ENCODE peak calls at places on chromosomes 6 and 20, in four cellular contexts. Q is lower leg skin, W is endothelial cell, E is AG04450. D is an unnamed sample.

GRCh38 chr6:169289257-169289656 is 35.6 kb upstream of the THBS2 start:
- DNase-seq in Q (no peak), W (no peak), E (no peak), D (no peak)

GRCh38 chr20:6829510-6830116 is 62.1 kb downstream of the BMP2 start:
- DNase-seq in Q (no peak), W (no peak), E (no peak), D (no peak)

GRCh38 chr6:71446084-71446869 is 157.7 kb downstream of the OGFRL1 start:
- DNase-seq in Q (no peak), W (no peak), E (no peak), D (no peak)

GRCh38 chr6:25138024-25138696 is 141.0 kb upstream of the CARMIL1 start:
- DNase-seq in Q (peak), W (no peak), E (peak), D (no peak)

GRCh38 chr6:32152414-32153251 is 894 bp upstream of the PRRT1 start:
- DNase-seq in Q (no peak), W (no peak), E (no peak), D (no peak)

GRCh38 chr20:14142171-14142570 is 146.9 kb downstream of the MACROD2 start:
- DNase-seq in Q (no peak), W (peak), E (peak), D (peak)

GRCh38 chr6:105892577-105893262 is 193.4 kb upstream of the PRDM1 start:
- DNase-seq in Q (no peak), W (no peak), E (no peak), D (no peak)

GRCh38 chr6:157741889-157742615 is 81.0 kb upstream of the SNX9 start:
- DNase-seq in Q (peak), W (no peak), E (no peak), D (no peak)

GRCh38 chr6:1574083-1574761 is 35.5 kb upstream of the FOXC1 start:
- DNase-seq in Q (no peak), W (no peak), E (no peak), D (no peak)

GRCh38 chr20:17570347-17571152 is 675 bp downstream of the DSTN start:
- DNase-seq in Q (peak), W (peak), E (no peak), D (peak)

GRCh38 chr6:2355155-2355554 is 109.8 kb upstream of the GMDS start:
- DNase-seq in Q (no peak), W (no peak), E (no peak), D (no peak)

GRCh38 chr20:16216227-16217210 is 356.7 kb downstream of the KIF16B start:
- DNase-seq in Q (no peak), W (no peak), E (no peak), D (no peak)

GRCh38 chr6:95866732-95867131 is 149.0 kb upstream of the FUT9 start:
- DNase-seq in Q (no peak), W (peak), E (no peak), D (no peak)

GRCh38 chr6:30206152-30206551 is 7.1 kb downstream of the TRIM26 start:
- DNase-seq in Q (no peak), W (no peak), E (no peak), D (no peak)

GRCh38 chr6:125745281-125746018 is 4.0 kb upstream of the HEY2 start:
- DNase-seq in Q (no peak), W (no peak), E (no peak), D (no peak)

GRCh38 chr6:9204171-9204570 is 768.8 kb upstream of the SLC35B3 start:
- DNase-seq in Q (no peak), W (no peak), E (peak), D (no peak)

GRCh38 chr6:7998103-7998725 is 66.0 kb downstream of the BLOC1S5 start:
- DNase-seq in Q (no peak), W (no peak), E (peak), D (no peak)

GRCh38 chr20:10747019-10747418 is 73.2 kb upstream of the JAG1 start:
- DNase-seq in Q (no peak), W (no peak), E (no peak), D (no peak)

GRCh38 chr6:22383016-22383415 is 86.2 kb upstream of the PRL start:
- DNase-seq in Q (no peak), W (no peak), E (no peak), D (no peak)

GRCh38 chr6:132011582-132011981 is 60.4 kb upstream of the CCN2 start:
- DNase-seq in Q (no peak), W (no peak), E (no peak), D (no peak)

GRCh38 chr6:134331255-134331654 is 13.3 kb upstream of the SGK1 start:
- DNase-seq in Q (no peak), W (no peak), E (no peak), D (no peak)

GRCh38 chr6:34176261-34177031 is 30.6 kb upstream of the GRM4 start:
- DNase-seq in Q (no peak), W (no peak), E (no peak), D (no peak)

GRCh38 chr6:69673298-69673697 is 123.5 kb downstream of the LMBRD1 start:
- DNase-seq in Q (no peak), W (no peak), E (no peak), D (no peak)

GRCh38 chr20:63394069-63394468 is 32.9 kb upstream of the CHRNA4 start:
- DNase-seq in Q (no peak), W (no peak), E (no peak), D (no peak)

GRCh38 chr6:39203804-39204495 is 25.3 kb downstream of the KCNK5 start:
- DNase-seq in Q (no peak), W (no peak), E (no peak), D (no peak)

GRCh38 chr6:37141291-37142046 is 28.5 kb upstream of the PIM1 start:
- DNase-seq in Q (no peak), W (no peak), E (peak), D (no peak)

GRCh38 chr6:43781941-43782704 is 12.1 kb downstream of the VEGFA start:
- DNase-seq in Q (no peak), W (no peak), E (no peak), D (no peak)

GRCh38 chr20:43544501-43544900 is 14.3 kb upstream of the SGK2 start:
- DNase-seq in Q (peak), W (no peak), E (no peak), D (no peak)

GRCh38 chr20:64063389-64064144 is 569 bp downstream of the TCEA2 start:
- DNase-seq in Q (no peak), W (no peak), E (no peak), D (no peak)

GRCh38 chr6:153852481-153852880 is 186.6 kb upstream of the OPRM1 start:
- DNase-seq in Q (no peak), W (no peak), E (no peak), D (no peak)

GRCh38 chr6:3744211-3744900 is 7.2 kb downstream of the PXDC1 start:
- DNase-seq in Q (peak), W (no peak), E (no peak), D (no peak)

GRCh38 chr6:130943738-130944137 is 116.5 kb downstream of the SMLR1 start:
- DNase-seq in Q (no peak), W (no peak), E (no peak), D (no peak)

GRCh38 chr6:133187114-133187513 is 54.0 kb upstream of the EYA4 start:
- DNase-seq in Q (no peak), W (no peak), E (no peak), D (no peak)

GRCh38 chr6:52574709-52575489 is 2.0 kb downstream of the TRAM2 start:
- DNase-seq in Q (peak), W (no peak), E (no peak), D (no peak)
- TF ChIP-seq CTCF in Q (no peak), W (no peak), E (no peak), D (no peak)

GRCh38 chr20:58647162-58647813 is 3.8 kb upstream of the STX16 start:
- DNase-seq in Q (no peak), W (no peak), E (no peak), D (no peak)
- TF ChIP-seq CTCF in Q (no peak), W (no peak), E (no peak), D (no peak)

DNA sequence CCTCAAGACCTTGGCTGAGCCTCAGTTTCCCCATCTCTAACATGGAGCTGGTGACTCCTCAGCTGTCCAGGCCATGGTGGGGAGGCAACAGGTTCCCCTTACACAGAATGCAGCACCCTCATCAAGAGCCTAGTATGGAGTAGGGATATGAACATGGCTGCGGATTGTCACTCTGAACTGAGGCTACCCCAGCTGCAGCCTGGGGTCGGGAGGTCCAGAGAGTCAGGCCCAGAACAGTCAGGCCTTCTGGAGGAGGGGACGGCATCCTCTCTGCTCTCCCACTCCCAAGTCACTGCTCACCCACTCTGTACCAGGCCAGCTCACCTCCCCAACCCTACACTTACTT is 1.4 kb upstream of the FOXS1 start:
- DNase-seq in Q (no peak), W (no peak), E (no peak), D (no peak)
- TF ChIP-seq CTCF in Q (no peak), W (peak), E (no peak), D (peak)

GRCh38 chr6:27472617-27473400 is at the start of gene ZNF184:
- DNase-seq in Q (peak), W (peak), E (peak), D (peak)
- TF ChIP-seq CTCF in Q (no peak), W (no peak), E (peak), D (no peak)

GRCh38 chr6:87396595-87397392 is 11.0 kb upstream of the CFAP206 start:
- DNase-seq in Q (no peak), W (no peak), E (no peak), D (no peak)

GRCh38 chr6:87393026-87393622 is 14.6 kb upstream of the CFAP206 start:
- DNase-seq in Q (no peak), W (peak), E (no peak), D (peak)

GRCh38 chr6:87391334-87391733 is 16.4 kb upstream of the CFAP206 start:
- DNase-seq in Q (no peak), W (peak), E (no peak), D (peak)
- TF ChIP-seq CTCF in Q (no peak), W (peak), E (peak), D (peak)

GRCh38 chr6:160347259-160348208 is 644 bp upstream of the SLC22A3 start:
- DNase-seq in Q (no peak), W (peak), E (no peak), D (no peak)

GRCh38 chr6:160344281-160344680 is 3.9 kb upstream of the SLC22A3 start:
- DNase-seq in Q (no peak), W (no peak), E (no peak), D (no peak)

GRCh38 chr6:160348209-160348551 is at the start of gene SLC22A3:
- DNase-seq in Q (no peak), W (peak), E (no peak), D (no peak)

GRCh38 chr6:160349837-160350236 is 1.7 kb downstream of the SLC22A3 start:
- DNase-seq in Q (no peak), W (no peak), E (no peak), D (no peak)

GRCh38 chr6:160348552-160349441 is 619 bp downstream of the SLC22A3 start:
- DNase-seq in Q (no peak), W (peak), E (no peak), D (peak)
- TF ChIP-seq CTCF in Q (no peak), W (no peak), E (no peak), D (peak)

DNA sequence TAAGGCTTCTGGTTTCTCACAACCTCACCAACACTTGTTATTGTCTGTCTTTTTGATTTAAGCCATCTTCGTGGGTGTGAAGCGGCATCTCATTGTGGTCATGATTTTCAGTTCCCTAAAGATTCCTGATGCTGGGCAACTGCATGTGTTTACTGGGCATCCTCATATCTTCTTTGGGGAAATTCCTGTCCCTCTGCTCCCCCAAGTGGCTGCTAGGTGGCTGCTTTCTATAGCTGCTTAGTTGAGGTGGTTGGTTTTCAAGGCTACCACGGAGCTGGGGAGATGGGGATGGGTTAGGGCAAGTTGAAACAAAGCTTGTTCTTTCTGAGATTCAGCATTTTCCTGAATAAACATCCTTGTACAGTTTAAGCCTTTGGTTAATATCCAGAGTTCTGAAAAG is 403.9 kb upstream of the SULF2 start:
- DNase-seq in Q (no peak), W (no peak), E (no peak), D (no peak)
- TF ChIP-seq CTCF in Q (no peak), W (no peak), E (peak), D (peak)

GRCh38 chr20:62066339-62066982 is 780 bp upstream of the TAF4 start:
- DNase-seq in Q (peak), W (peak), E (no peak), D (peak)
- TF ChIP-seq CTCF in Q (no peak), W (no peak), E (no peak), D (no peak)

GRCh38 chr6:123316733-123317323 is 319.9 kb downstream of the TRDN start:
- DNase-seq in Q (no peak), W (no peak), E (no peak), D (no peak)
- TF ChIP-seq CTCF in Q (no peak), W (peak), E (peak), D (peak)

DNA sequence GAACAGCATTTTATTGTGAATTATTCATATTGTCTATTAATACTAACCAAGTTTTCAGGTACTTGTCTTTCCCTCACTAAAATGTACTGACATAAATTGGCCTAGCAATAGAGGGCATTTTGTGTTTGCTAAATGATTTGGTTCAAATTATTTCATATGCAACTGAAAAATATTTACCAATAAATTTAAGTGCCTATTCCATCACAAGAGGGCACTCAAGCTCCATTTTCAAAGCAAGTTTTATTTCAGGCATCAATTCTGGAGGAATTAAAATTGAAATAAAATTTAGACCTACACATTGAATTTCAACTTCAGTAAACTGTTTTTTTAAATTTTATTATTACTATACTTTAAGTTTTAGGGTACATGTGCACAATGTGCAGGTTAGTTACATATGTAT is 114.3 kb upstream of the SYNCRIP start:
- DNase-seq in Q (no peak), W (no peak), E (no peak), D (no peak)
- TF ChIP-seq CTCF in Q (no peak), W (peak), E (peak), D (peak)

D was measured in neural crest cell.